ENCODE peak calls at places on chromosome 21, in six cellular contexts. One of them, this sample, is unnamed.

GRCh38 chr21:45496151-45496967 is 45.9 kb downstream of the SLC19A1 start:
- DNase-seq in ovary: peak
- DNase-seq in esophagus squamous epithelium: no peak
- DNase-seq in psoas muscle: peak
- DNase-seq in PC-9: no peak
- DNase-seq in H1: no peak
- DNase-seq in this sample: no peak

GRCh38 chr21:28337319-28337718 is 655.4 kb downstream of the LTN1 start:
- DNase-seq in ovary: no peak
- DNase-seq in esophagus squamous epithelium: no peak
- DNase-seq in psoas muscle: no peak
- DNase-seq in PC-9: no peak
- DNase-seq in H1: no peak
- DNase-seq in this sample: peak

GRCh38 chr21:14957836-14958235 is 107.0 kb downstream of the NRIP1 start:
- DNase-seq in ovary: no peak
- DNase-seq in esophagus squamous epithelium: no peak
- DNase-seq in psoas muscle: no peak
- DNase-seq in PC-9: no peak
- DNase-seq in H1: no peak
- DNase-seq in this sample: no peak

GRCh38 chr21:42997053-42997452 is 22.7 kb downstream of the PKNOX1 start:
- DNase-seq in ovary: peak
- DNase-seq in esophagus squamous epithelium: no peak
- DNase-seq in psoas muscle: peak
- DNase-seq in PC-9: peak
- DNase-seq in H1: no peak
- DNase-seq in this sample: peak

GRCh38 chr21:45078877-45079281 is 4.5 kb downstream of the ADARB1 start:
- DNase-seq in ovary: no peak
- DNase-seq in esophagus squamous epithelium: no peak
- DNase-seq in psoas muscle: no peak
- DNase-seq in PC-9: no peak
- DNase-seq in H1: no peak
- DNase-seq in this sample: peak

GRCh38 chr21:17269760-17270159 is 243.1 kb upstream of the CXADR start:
- DNase-seq in ovary: no peak
- DNase-seq in esophagus squamous epithelium: no peak
- DNase-seq in psoas muscle: no peak
- DNase-seq in PC-9: no peak
- DNase-seq in H1: no peak
- DNase-seq in this sample: no peak

GRCh38 chr21:45748593-45748992 is 105.1 kb downstream of the PCBP3 start:
- DNase-seq in ovary: no peak
- DNase-seq in esophagus squamous epithelium: no peak
- DNase-seq in psoas muscle: no peak
- DNase-seq in PC-9: no peak
- DNase-seq in H1: peak
- DNase-seq in this sample: no peak

GRCh38 chr21:46554431-46555224 is 50.3 kb downstream of the S100B start:
- DNase-seq in ovary: no peak
- DNase-seq in esophagus squamous epithelium: no peak
- DNase-seq in psoas muscle: no peak
- DNase-seq in PC-9: no peak
- DNase-seq in H1: peak
- DNase-seq in this sample: no peak

GRCh38 chr21:46000182-46000730 is 18.7 kb downstream of the COL6A1 start:
- DNase-seq in ovary: peak
- DNase-seq in esophagus squamous epithelium: no peak
- DNase-seq in psoas muscle: no peak
- DNase-seq in PC-9: no peak
- DNase-seq in H1: no peak
- DNase-seq in this sample: no peak

GRCh38 chr21:45042664-45043161 is 31.7 kb upstream of the ADARB1 start:
- DNase-seq in ovary: no peak
- DNase-seq in esophagus squamous epithelium: no peak
- DNase-seq in psoas muscle: no peak
- DNase-seq in PC-9: no peak
- DNase-seq in H1: no peak
- DNase-seq in this sample: no peak

GRCh38 chr21:14273736-14274538 is 58.0 kb downstream of the RBM11 start:
- DNase-seq in ovary: peak
- DNase-seq in esophagus squamous epithelium: no peak
- DNase-seq in psoas muscle: peak
- DNase-seq in PC-9: peak
- DNase-seq in H1: peak
- DNase-seq in this sample: no peak

GRCh38 chr21:32666258-32666657 is 54.1 kb upstream of the CFAP298 start:
- DNase-seq in ovary: no peak
- DNase-seq in esophagus squamous epithelium: no peak
- DNase-seq in psoas muscle: no peak
- DNase-seq in PC-9: no peak
- DNase-seq in H1: no peak
- DNase-seq in this sample: no peak

GRCh38 chr21:46220275-46220810 is 8.2 kb downstream of the LSS start:
- DNase-seq in ovary: no peak
- DNase-seq in esophagus squamous epithelium: no peak
- DNase-seq in psoas muscle: no peak
- DNase-seq in PC-9: no peak
- DNase-seq in H1: no peak
- DNase-seq in this sample: no peak

GRCh38 chr21:45572231-45572630 is 30.0 kb upstream of the SLC19A1 start:
- DNase-seq in ovary: no peak
- DNase-seq in esophagus squamous epithelium: no peak
- DNase-seq in psoas muscle: no peak
- DNase-seq in PC-9: no peak
- DNase-seq in H1: peak
- DNase-seq in this sample: no peak

GRCh38 chr21:18449586-18449985 is 46.0 kb upstream of the TMPRSS15 start:
- DNase-seq in ovary: no peak
- DNase-seq in esophagus squamous epithelium: no peak
- DNase-seq in psoas muscle: no peak
- DNase-seq in PC-9: no peak
- DNase-seq in H1: no peak
- DNase-seq in this sample: no peak

GRCh38 chr21:44365251-44365966 is 12.0 kb downstream of the TRPM2 start:
- DNase-seq in ovary: no peak
- DNase-seq in esophagus squamous epithelium: no peak
- DNase-seq in psoas muscle: no peak
- DNase-seq in PC-9: no peak
- DNase-seq in H1: no peak
- DNase-seq in this sample: no peak

GRCh38 chr21:18117116-18117515 is 127.5 kb upstream of the CHODL start:
- DNase-seq in ovary: no peak
- DNase-seq in esophagus squamous epithelium: no peak
- DNase-seq in psoas muscle: no peak
- DNase-seq in PC-9: no peak
- DNase-seq in H1: no peak
- DNase-seq in this sample: no peak

GRCh38 chr21:16841917-16842316 is 670.9 kb upstream of the CXADR start:
- DNase-seq in ovary: no peak
- DNase-seq in esophagus squamous epithelium: no peak
- DNase-seq in psoas muscle: no peak
- DNase-seq in PC-9: no peak
- DNase-seq in H1: no peak
- DNase-seq in this sample: no peak

GRCh38 chr21:15057290-15057689 is 7.5 kb downstream of the NRIP1 start:
- DNase-seq in ovary: no peak
- DNase-seq in esophagus squamous epithelium: no peak
- DNase-seq in psoas muscle: no peak
- DNase-seq in PC-9: no peak
- DNase-seq in H1: no peak
- DNase-seq in this sample: peak

DNA sequence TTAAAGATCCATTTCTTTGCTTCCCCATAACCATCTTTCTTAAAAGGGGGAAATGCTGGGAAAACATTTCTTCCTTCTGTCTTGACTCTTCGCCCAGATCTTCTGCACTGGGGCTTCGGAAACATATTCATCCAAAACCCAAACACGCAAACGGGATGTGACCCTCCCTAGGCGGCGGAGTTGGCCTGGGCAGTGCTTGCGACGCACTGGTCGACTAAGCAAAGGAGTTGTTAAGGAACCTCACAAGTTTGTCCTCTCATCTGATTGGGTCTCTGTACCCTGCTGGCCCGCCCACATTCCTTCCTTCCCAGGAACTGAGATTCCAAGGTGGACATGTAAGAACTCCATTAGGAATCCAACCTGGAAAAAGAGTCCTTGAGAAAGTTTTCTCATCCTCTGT is 2.5 kb downstream of the ADAMTS5 start:
- DNase-seq in ovary: peak
- DNase-seq in esophagus squamous epithelium: no peak
- DNase-seq in psoas muscle: peak
- DNase-seq in PC-9: no peak
- DNase-seq in H1: no peak
- DNase-seq in this sample: peak
- H3K4me3 ChIP-seq in ovary: peak
- H3K4me3 ChIP-seq in esophagus squamous epithelium: peak
- H3K4me3 ChIP-seq in psoas muscle: peak
- H3K4me3 ChIP-seq in PC-9: no peak
- H3K4me3 ChIP-seq in H1: no peak
- H3K4me3 ChIP-seq in this sample: peak

DNA sequence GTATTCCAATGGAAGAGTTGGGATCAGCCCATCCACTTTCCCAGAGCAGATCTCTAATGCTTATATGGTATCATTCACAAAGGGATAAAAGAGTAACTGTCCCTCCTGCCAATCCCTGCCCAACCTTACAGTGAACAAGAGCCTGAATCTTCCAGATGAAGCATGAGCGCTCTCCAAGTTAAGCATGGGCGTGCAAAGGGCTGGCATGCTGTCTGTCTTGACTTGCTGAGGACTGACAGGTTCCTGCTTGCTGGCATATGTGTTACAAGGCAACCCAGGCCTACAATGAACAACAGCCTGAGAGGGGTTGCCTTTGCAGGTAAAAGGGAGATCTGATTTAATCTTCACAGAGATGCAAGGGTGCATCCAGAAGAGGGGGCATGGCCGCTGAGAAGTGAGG is 155.6 kb upstream of the SOD1 start:
- DNase-seq in ovary: no peak
- DNase-seq in esophagus squamous epithelium: no peak
- DNase-seq in psoas muscle: no peak
- DNase-seq in PC-9: no peak
- DNase-seq in H1: no peak
- DNase-seq in this sample: no peak
- TF ChIP-seq CTCF in ovary: no peak
- TF ChIP-seq CTCF in esophagus squamous epithelium: no peak
- TF ChIP-seq CTCF in psoas muscle: no peak
- TF ChIP-seq CTCF in PC-9: no peak
- TF ChIP-seq CTCF in H1: no peak
- TF ChIP-seq CTCF in this sample: no peak

GRCh38 chr21:33686386-33686785 is 44.1 kb downstream of the ITSN1 start:
- DNase-seq in ovary: no peak
- DNase-seq in esophagus squamous epithelium: no peak
- DNase-seq in psoas muscle: no peak
- DNase-seq in PC-9: no peak
- DNase-seq in H1: no peak
- DNase-seq in this sample: no peak

GRCh38 chr21:33682992-33683627 is 40.8 kb downstream of the ITSN1 start:
- DNase-seq in ovary: no peak
- DNase-seq in esophagus squamous epithelium: no peak
- DNase-seq in psoas muscle: no peak
- DNase-seq in PC-9: peak
- DNase-seq in H1: no peak
- DNase-seq in this sample: peak

GRCh38 chr21:33685613-33686197 is 43.4 kb downstream of the ITSN1 start:
- DNase-seq in ovary: no peak
- DNase-seq in esophagus squamous epithelium: no peak
- DNase-seq in psoas muscle: no peak
- DNase-seq in PC-9: no peak
- DNase-seq in H1: no peak
- DNase-seq in this sample: peak

GRCh38 chr21:33684068-33684467 is 41.8 kb downstream of the ITSN1 start:
- DNase-seq in ovary: no peak
- DNase-seq in esophagus squamous epithelium: no peak
- DNase-seq in psoas muscle: no peak
- DNase-seq in PC-9: no peak
- DNase-seq in H1: no peak
- DNase-seq in this sample: no peak

DNA sequence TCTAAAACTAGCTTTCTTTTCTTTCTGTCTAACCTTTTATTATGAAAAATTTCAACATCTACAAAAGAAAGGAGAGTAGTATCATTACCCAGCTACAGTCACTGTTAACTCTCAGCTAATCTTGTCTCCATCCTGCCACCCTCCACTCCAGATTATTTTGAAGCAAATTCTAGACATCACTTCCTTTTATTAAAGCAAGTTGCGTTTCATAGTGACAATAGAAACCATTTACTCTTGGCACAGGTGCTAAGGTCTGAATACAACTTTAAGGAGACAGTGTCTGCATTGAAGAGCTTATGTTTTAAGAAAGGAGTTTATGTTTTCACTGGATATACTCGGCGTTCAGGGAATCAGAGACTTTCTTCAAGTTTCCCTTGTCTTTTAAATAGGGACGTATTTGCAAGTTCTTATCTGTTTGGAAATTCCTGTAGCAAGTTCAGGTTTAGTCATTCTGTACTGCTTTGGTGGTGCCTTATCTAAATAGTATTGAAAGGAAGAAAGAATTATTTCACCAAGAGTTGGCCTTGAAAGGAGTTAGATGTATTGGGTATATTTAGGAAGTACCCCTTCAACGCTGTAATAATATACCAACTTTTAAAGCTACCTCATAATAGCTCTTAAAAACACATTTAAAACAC is 42.7 kb downstream of the ITSN1 start:
- DNase-seq in ovary: no peak
- DNase-seq in esophagus squamous epithelium: no peak
- DNase-seq in psoas muscle: no peak
- DNase-seq in PC-9: no peak
- DNase-seq in H1: no peak
- DNase-seq in this sample: no peak
- H3K4me3 ChIP-seq in ovary: no peak
- H3K4me3 ChIP-seq in esophagus squamous epithelium: no peak
- H3K4me3 ChIP-seq in psoas muscle: no peak
- H3K4me3 ChIP-seq in PC-9: no peak
- H3K4me3 ChIP-seq in H1: no peak
- H3K4me3 ChIP-seq in this sample: no peak

GRCh38 chr21:25607812-25608737 is 794 bp upstream of the MRPL39 start:
- DNase-seq in ovary: peak
- DNase-seq in esophagus squamous epithelium: peak
- DNase-seq in psoas muscle: peak
- DNase-seq in PC-9: peak
- DNase-seq in H1: peak
- DNase-seq in this sample: peak

DNA sequence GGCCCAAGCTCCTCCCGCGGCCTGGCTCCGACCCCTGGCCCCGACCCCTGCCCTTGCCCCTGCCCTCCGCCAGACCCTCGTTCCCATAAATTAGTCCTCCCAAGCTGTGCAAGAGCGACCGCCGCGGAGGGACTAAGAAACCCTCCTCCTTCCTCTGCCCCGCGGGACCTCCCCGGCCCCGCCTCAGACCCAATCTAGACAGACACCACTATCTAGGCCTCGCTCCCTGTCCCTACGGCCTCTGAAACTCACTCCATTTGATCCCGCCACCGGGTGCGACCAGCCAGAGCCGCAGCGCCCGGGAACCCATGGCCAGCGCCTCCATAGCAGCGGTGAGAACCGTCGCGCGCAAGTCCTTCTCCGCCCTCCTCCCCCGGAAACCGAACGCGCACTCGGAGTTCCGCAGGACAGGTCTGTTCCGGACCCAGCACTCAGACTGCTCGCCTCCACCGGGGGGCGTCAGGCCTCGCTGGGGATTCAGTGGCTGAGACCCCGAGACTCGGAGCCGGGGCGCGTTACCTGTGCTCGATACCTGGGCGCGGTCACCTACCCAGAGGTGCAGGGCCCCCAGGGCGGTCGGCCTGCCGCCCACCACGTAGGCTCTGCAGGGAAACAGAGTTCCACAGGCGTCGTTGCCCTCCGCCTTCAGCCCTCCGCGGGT is at the start of gene MRPL39:
- DNase-seq in ovary: peak
- DNase-seq in esophagus squamous epithelium: peak
- DNase-seq in psoas muscle: peak
- DNase-seq in PC-9: peak
- DNase-seq in H1: peak
- DNase-seq in this sample: peak
- TF ChIP-seq CTCF in ovary: peak
- TF ChIP-seq CTCF in esophagus squamous epithelium: peak
- TF ChIP-seq CTCF in psoas muscle: peak
- TF ChIP-seq CTCF in PC-9: peak
- TF ChIP-seq CTCF in H1: peak
- TF ChIP-seq CTCF in this sample: peak